ENCODE peak calls at places on chromosomes 7 and 10, in nine cellular contexts. U is Panc1; K is SK-N-SH; N is glutamatergic neuron; M is tibial nerve; R is sciatic nerve; G is neural crest cell; F is activated naive CD8-positive, alpha-beta T cell treated with anti-CD3 and anti-CD28 coated beads, Interleukin-2, amount 10 ng/mL, durations not matched to agents 7 days and 5 days; Y is stimulated activated CD4-positive, alpha-beta T cell treated with anti-CD3 and anti-CD28 coated beads, Interleukin-15, amount 100 ng/mL, for 1 hour. P is an unnamed sample.

GRCh38 chr7:131094685-131095084 is 233.0 kb upstream of the MKLN1 start:
- DNase-seq in U (no peak), K (no peak), N (no peak), M (no peak), R (no peak), G (no peak), F (no peak), Y (no peak), P (no peak)

GRCh38 chr10:112711366-112711765 is 238.7 kb upstream of the TCF7L2 start:
- DNase-seq in U (peak; percentile 64), K (no peak), N (no peak), M (no peak), R (no peak), G (no peak), F (no peak), Y (no peak), P (no peak)

GRCh38 chr10:128759174-128759573 is 633.0 kb upstream of the MKI67 start:
- DNase-seq in U (no peak), K (no peak), N (no peak), M (no peak), R (no peak), G (no peak), F (no peak), Y (no peak), P (no peak)

GRCh38 chr10:97411411-97411810 is 10.3 kb upstream of the RRP12 start:
- DNase-seq in U (no peak), K (no peak), N (no peak), M (no peak), R (no peak), G (no peak), F (no peak), Y (no peak), P (no peak)

GRCh38 chr7:114922151-114922651 is 307 bp downstream of the MDFIC start:
- DNase-seq in U (no peak), K (peak; percentile 63), N (peak; percentile 56), M (peak; percentile 19), R (peak; percentile 82), G (peak; percentile 39), F (peak; percentile 77), Y (peak; percentile 61), P (no peak)

GRCh38 chr10:21733710-21734109 is 199.7 kb downstream of the MLLT10 start:
- DNase-seq in U (no peak), K (no peak), N (no peak), M (no peak), R (no peak), G (no peak), F (no peak), Y (no peak), P (no peak)

GRCh38 chr7:54995631-54996340 is 23.0 kb upstream of the EGFR start:
- DNase-seq in U (peak; percentile 84), K (no peak), N (no peak), M (no peak), R (no peak), G (no peak), F (no peak), Y (no peak), P (peak; percentile 34)

GRCh38 chr7:47771301-47771989 is 176.8 kb downstream of the PKD1L1 start:
- DNase-seq in U (no peak), K (no peak), N (no peak), M (peak; percentile 44), R (no peak), G (no peak), F (no peak), Y (no peak), P (no peak)

GRCh38 chr10:18984531-18984930 is 64.1 kb upstream of the MALRD1 start:
- DNase-seq in U (no peak), K (no peak), N (no peak), M (no peak), R (no peak), G (no peak), F (no peak), Y (no peak), P (no peak)

GRCh38 chr7:123494193-123494796 is 40.1 kb downstream of the IQUB start:
- DNase-seq in U (peak; percentile 20), K (peak; percentile 41), N (no peak), M (peak; percentile 58), R (no peak), G (no peak), F (no peak), Y (no peak), P (no peak)

GRCh38 chr10:2019281-2019680 is 282.0 kb upstream of the ADARB2 start:
- DNase-seq in U (no peak), K (no peak), N (no peak), M (no peak), R (no peak), G (no peak), F (no peak), Y (no peak), P (no peak)

GRCh38 chr7:75866129-75866496 is 12.7 kb upstream of the RHBDD2 start:
- DNase-seq in U (no peak), K (no peak), N (no peak), M (no peak), R (no peak), G (no peak), F (no peak), Y (no peak), P (no peak)

GRCh38 chr7:131555565-131556054 is 818 bp downstream of the PODXL start:
- DNase-seq in U (no peak), K (no peak), N (no peak), M (no peak), R (no peak), G (no peak), F (no peak), Y (no peak), P (no peak)

GRCh38 chr7:127673902-127674301 is 21.9 kb downstream of the SND1 start:
- DNase-seq in U (no peak), K (no peak), N (no peak), M (no peak), R (no peak), G (no peak), F (no peak), Y (no peak), P (no peak)

GRCh38 chr7:32062150-32062549 is 8.1 kb downstream of the PDE1C start:
- DNase-seq in U (no peak), K (peak; percentile 59), N (peak; percentile 84), M (peak; percentile 27), R (no peak), G (peak; percentile 62), F (no peak), Y (no peak), P (no peak)

GRCh38 chr10:71302451-71302850 is 16.6 kb upstream of the SLC29A3 start:
- DNase-seq in U (no peak), K (no peak), N (no peak), M (no peak), R (no peak), G (no peak), F (no peak), Y (no peak), P (no peak)

GRCh38 chr7:48876087-48876486 is 48.3 kb upstream of the CDC14C start:
- DNase-seq in U (no peak), K (no peak), N (no peak), M (no peak), R (no peak), G (no peak), F (no peak), Y (no peak), P (no peak)

GRCh38 chr10:43855667-43856210 is 207.1 kb upstream of the ZNF32 start:
- DNase-seq in U (no peak), K (peak; percentile 49), N (no peak), M (no peak), R (peak; percentile 47), G (no peak), F (no peak), Y (no peak), P (no peak)

GRCh38 chr7:44103941-44104879 is at the start of gene AEBP1:
- DNase-seq in U (no peak), K (peak; percentile 96), N (peak; percentile 60), M (no peak), R (no peak), G (peak; percentile 26), F (peak; percentile 64), Y (no peak), P (no peak)

GRCh38 chr7:53351681-53352080 is 316.2 kb downstream of the POM121L12 start:
- DNase-seq in U (no peak), K (no peak), N (no peak), M (no peak), R (no peak), G (no peak), F (no peak), Y (no peak), P (no peak)

GRCh38 chr7:12583181-12583580 is 12.7 kb downstream of the SCIN start:
- DNase-seq in U (no peak), K (no peak), N (no peak), M (no peak), R (no peak), G (no peak), F (no peak), Y (no peak), P (no peak)

GRCh38 chr7:107993879-107994278 is 9.1 kb downstream of the LAMB1 start:
- DNase-seq in U (no peak), K (no peak), N (no peak), M (no peak), R (no peak), G (no peak), F (no peak), Y (no peak), P (no peak)

GRCh38 chr7:111413796-111414195 is 148.5 kb downstream of the IMMP2L start:
- DNase-seq in U (no peak), K (no peak), N (no peak), M (peak; percentile 32), R (no peak), G (no peak), F (no peak), Y (no peak), P (no peak)

GRCh38 chr7:76272872-76273271 is 29.6 kb upstream of the HSPB1 start:
- DNase-seq in U (no peak), K (no peak), N (no peak), M (no peak), R (no peak), G (no peak), F (no peak), Y (no peak), P (no peak)

GRCh38 chr10:113610636-113611601 is 52.9 kb downstream of the NRAP start:
- DNase-seq in U (no peak), K (no peak), N (no peak), M (no peak), R (no peak), G (no peak), F (no peak), Y (no peak), P (no peak)

GRCh38 chr7:159030490-159031134 is 114.1 kb downstream of the VIPR2 start:
- DNase-seq in U (no peak), K (peak; percentile 97), N (peak; percentile 85), M (peak; percentile 5), R (peak; percentile 67), G (peak; percentile 61), F (peak; percentile 32), Y (no peak), P (no peak)

GRCh38 chr10:121157998-121158397 is 306.8 kb downstream of the WDR11 start:
- DNase-seq in U (no peak), K (no peak), N (no peak), M (peak; percentile 74), R (peak; percentile 69), G (no peak), F (no peak), Y (no peak), P (no peak)

GRCh38 chr7:95560674-95561073 is 35.6 kb downstream of the PDK4 start:
- DNase-seq in U (no peak), K (no peak), N (no peak), M (no peak), R (no peak), G (no peak), F (no peak), Y (no peak), P (no peak)

GRCh38 chr10:77622822-77623410 is 14.7 kb downstream of the KCNMA1 start:
- DNase-seq in U (no peak), K (no peak), N (no peak), M (no peak), R (no peak), G (no peak), F (no peak), Y (no peak), P (no peak)

GRCh38 chr7:91293840-91294239 is 29.6 kb downstream of the FZD1 start:
- DNase-seq in U (no peak), K (no peak), N (no peak), M (no peak), R (no peak), G (no peak), F (no peak), Y (no peak), P (no peak)

P was measured in AG04450.